ENCODE peak calls at places on chromosomes 11 and 22, in nine cellular contexts. L is keratinocyte, B is OCI-LY7, N is mammary epithelial cell, Q is tibial nerve, X is adrenal gland, A is upper lobe of right lung, R is GM23248, M is cardiac muscle cell. F is an unnamed sample.

GRCh38 chr11:115334932-115335788 is 169.1 kb downstream of the CADM1 start:
- DNase-seq in B (peak), N (peak), R (peak), L (no peak), X (no peak), M (peak), Q (no peak), A (no peak), F (no peak)

GRCh38 chr22:43293661-43294392 is 49.3 kb downstream of the SCUBE1 start:
- DNase-seq in L (no peak), R (peak), X (peak), M (no peak), B (no peak), N (no peak), A (peak), Q (peak), F (no peak)

GRCh38 chr11:124174001-124174400 is 9.1 kb upstream of the OR10D3 start:
- DNase-seq in N (peak), X (no peak), M (peak), B (no peak), Q (no peak), A (no peak), R (peak), L (no peak), F (no peak)

GRCh38 chr11:36376315-36376887 is 80.3 kb downstream of the PRR5L start:
- DNase-seq in X (no peak), R (peak), Q (no peak), B (no peak), L (no peak), A (peak), M (peak), N (peak), F (no peak)

GRCh38 chr11:9859491-9860305 is 195.8 kb downstream of the SWAP70 start:
- DNase-seq in M (no peak), Q (no peak), B (no peak), A (no peak), R (peak), X (no peak), N (peak), L (no peak), F (no peak)

GRCh38 chr11:102234779-102235439 is 82.4 kb upstream of the BIRC3 start:
- DNase-seq in B (no peak), X (no peak), N (no peak), L (no peak), A (no peak), Q (no peak), M (no peak), R (peak), F (no peak)

GRCh38 chr11:44205358-44205757 is 104.6 kb downstream of the ALX4 start:
- DNase-seq in L (no peak), B (no peak), Q (no peak), N (no peak), A (no peak), M (no peak), X (no peak), R (no peak), F (no peak)

GRCh38 chr11:101509911-101510310 is 73.9 kb downstream of the TRPC6 start:
- DNase-seq in X (no peak), N (no peak), Q (no peak), A (no peak), R (no peak), B (no peak), L (no peak), M (no peak), F (no peak)

GRCh38 chr22:28183078-28183870 is 264.2 kb upstream of the PITPNB start:
- DNase-seq in N (no peak), L (no peak), B (no peak), Q (no peak), X (no peak), A (no peak), M (no peak), R (peak), F (no peak)

GRCh38 chr11:116687458-116688201 is 85.2 kb downstream of the BUD13 start:
- DNase-seq in X (peak), L (no peak), R (no peak), N (no peak), A (no peak), M (no peak), Q (no peak), B (no peak), F (no peak)

GRCh38 chr11:116641561-116642045 is 131.2 kb downstream of the BUD13 start:
- DNase-seq in R (peak), Q (no peak), N (peak), X (peak), L (no peak), M (peak), B (peak), A (peak), F (no peak)

GRCh38 chr22:40426671-40427070 is 56.3 kb downstream of the SGSM3 start:
- DNase-seq in M (no peak), N (no peak), A (no peak), X (peak), L (no peak), B (no peak), Q (no peak), R (peak), F (no peak)

GRCh38 chr22:21587803-21588611 is 20.5 kb downstream of the UBE2L3 start:
- DNase-seq in X (no peak), R (no peak), N (no peak), M (no peak), B (peak), A (no peak), Q (no peak), L (no peak), F (no peak)

GRCh38 chr11:132022718-132023117 is 652.3 kb downstream of the NTM start:
- DNase-seq in L (no peak), A (no peak), N (no peak), R (peak), B (no peak), Q (no peak), X (no peak), M (no peak), F (no peak)

DNA sequence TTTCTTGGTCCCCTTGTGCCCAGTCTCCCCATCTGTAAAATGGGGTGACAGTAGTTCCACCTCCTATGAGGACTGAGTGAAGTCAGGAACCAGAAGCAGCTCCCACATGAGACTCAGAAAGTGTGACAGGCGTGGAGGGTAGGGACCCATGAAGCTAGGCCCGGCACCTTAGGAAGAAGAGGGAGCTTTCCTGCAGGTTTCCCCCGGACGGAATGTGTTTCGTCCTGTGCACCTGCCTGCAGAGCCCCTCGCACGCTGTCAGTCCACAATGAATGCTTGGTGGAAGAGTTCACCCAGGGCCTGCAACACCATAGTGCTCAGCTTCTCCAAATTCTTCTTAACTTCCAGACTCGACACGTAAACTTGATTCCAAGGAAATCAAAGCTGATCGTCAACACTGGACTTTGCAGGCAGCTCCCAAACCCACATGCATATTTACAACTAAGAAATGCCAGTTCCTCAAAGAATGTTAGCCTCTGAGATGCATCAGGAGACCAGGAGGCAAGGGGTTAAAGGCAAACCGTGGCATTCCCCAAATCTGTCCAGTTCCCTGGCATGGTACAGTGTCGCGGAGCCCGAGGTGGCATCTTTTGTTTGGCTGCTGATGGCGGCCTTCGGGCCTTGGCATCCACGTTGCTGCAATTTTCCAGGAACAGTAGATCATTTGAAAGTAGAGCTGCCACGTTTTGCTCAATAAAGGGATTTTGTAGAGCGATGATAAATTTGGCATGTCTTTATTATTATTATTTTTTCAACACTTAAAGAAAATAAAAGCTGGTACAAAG is 15.4 kb downstream of the LRP5 start:
- DNase-seq in X (no peak), B (no peak), N (no peak), R (no peak), A (no peak), M (no peak), Q (no peak), L (no peak), F (no peak)
- H3K27ac ChIP-seq in X (peak), B (no peak), N (peak), R (no peak), A (no peak), M (no peak), Q (peak), L (no peak), F (peak)

DNA sequence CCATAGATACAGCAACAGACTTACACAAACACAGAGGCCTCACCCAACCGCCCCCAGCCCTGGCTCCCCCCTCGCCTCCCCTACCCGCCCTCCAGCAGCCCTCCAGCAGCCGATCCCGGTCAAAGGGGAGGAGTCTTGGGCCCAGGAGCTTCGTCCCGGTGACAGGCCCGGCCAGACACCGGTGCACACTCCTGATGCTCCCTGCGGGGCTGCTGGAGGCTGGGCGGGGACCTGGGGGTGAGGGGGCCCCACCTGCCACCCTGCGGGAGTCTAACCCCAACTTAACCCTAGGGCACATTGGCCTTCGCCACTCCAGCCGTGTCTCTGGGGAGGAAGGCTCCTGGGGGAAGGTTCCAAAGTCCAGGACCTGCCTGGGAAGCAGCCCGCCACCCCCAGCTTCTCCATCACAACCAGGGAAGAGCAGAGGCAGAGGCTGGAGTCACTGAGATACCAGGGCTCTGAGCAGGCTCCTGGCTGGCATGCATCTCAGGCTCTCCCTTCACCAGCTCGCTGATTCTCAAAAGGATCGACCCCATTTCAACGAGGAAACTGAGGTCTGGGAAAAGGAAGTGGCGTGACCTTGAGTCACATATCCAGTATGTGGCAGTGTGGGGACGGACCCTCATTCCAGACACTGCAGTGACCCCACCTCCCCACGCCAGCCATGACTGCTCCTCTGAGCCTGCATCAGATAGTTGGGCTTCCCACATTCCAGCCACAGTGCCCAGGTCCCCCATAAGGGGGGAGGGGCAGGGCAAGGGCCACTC is 14.4 kb downstream of the BCL9L start:
- DNase-seq in X (no peak), A (no peak), N (peak), R (peak), M (no peak), B (no peak), L (no peak), Q (no peak), F (no peak)
- H3K4me3 ChIP-seq in X (no peak), A (peak), N (peak), R (peak), M (no peak), B (no peak), L (peak), Q (peak), F (peak)

DNA sequence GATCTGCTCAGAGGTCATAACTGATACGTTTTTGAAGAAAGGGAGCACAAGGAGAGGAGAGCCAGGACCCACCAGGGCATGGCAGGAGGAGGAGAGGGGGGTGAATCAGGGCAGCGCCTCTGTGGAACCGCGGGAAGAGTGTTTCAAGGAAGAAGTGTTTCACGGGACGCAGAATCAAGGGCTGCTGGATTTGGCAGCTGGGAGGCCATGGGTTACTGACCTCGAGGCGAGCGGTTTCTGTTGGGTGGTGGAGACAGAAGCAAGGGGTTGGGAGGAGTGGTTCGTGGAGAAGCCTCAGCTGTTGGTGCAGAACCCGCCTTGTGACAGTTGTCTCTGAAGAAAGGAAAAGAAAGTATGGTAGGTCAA is 13.1 kb downstream of the VPS26B start:
- DNase-seq in A (no peak), B (no peak), M (no peak), Q (no peak), R (no peak), L (no peak), X (no peak), N (no peak), F (no peak)
- H3K27ac ChIP-seq in A (no peak), B (no peak), M (no peak), Q (no peak), R (no peak), L (no peak), X (no peak), N (no peak), F (no peak)

DNA sequence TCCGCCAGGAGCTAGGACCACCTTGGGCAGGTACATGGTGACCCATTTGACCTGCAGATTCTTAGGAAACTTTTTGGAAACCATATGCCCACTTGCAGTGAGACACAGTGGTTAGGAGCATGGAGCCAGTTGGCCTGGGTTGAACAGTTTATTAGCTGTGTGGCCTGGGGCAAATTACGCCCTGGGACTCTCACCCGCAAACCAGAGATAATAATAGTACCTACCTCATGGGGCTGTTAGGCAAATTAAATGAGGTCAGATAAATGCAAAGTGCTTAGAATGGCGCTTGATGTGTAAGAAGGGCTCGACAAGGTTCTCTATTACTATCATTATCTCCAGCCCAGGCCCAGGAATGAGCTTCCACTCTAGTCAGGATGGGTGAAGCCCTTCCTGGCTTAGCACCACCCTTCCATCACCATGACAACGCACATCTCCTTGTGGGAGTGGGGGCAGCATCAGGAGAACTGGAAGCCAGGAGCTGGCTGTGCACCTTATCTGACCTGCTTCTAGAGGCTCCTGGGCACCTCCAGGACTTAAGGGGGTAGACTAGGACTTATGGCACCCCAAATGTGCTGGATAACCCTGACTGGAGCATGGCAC is 5.1 kb downstream of the SYT12 start:
- DNase-seq in Q (no peak), X (no peak), B (peak), N (peak), A (no peak), M (no peak), L (no peak), R (no peak), F (no peak)
- H3K4me3 ChIP-seq in Q (no peak), X (no peak), B (peak), N (no peak), A (no peak), M (no peak), L (no peak), R (no peak), F (no peak)

GRCh38 chr11:122181372-122181771 is 65.4 kb upstream of the BLID start:
- DNase-seq in R (peak), L (no peak), Q (no peak), N (no peak), X (no peak), A (no peak), M (no peak), B (no peak), F (no peak)

GRCh38 chr11:122179966-122180365 is 64.0 kb upstream of the BLID start:
- DNase-seq in B (no peak), A (no peak), Q (no peak), M (no peak), R (peak), X (no peak), N (no peak), L (no peak), F (no peak)

GRCh38 chr11:122183933-122184332 is 67.9 kb upstream of the BLID start:
- DNase-seq in R (no peak), B (no peak), M (no peak), L (no peak), X (no peak), N (no peak), A (no peak), Q (no peak), F (no peak)

GRCh38 chr11:122180435-122180834 is 64.4 kb upstream of the BLID start:
- DNase-seq in Q (no peak), M (no peak), N (peak), L (peak), X (no peak), A (no peak), B (no peak), R (peak), F (no peak)

DNA sequence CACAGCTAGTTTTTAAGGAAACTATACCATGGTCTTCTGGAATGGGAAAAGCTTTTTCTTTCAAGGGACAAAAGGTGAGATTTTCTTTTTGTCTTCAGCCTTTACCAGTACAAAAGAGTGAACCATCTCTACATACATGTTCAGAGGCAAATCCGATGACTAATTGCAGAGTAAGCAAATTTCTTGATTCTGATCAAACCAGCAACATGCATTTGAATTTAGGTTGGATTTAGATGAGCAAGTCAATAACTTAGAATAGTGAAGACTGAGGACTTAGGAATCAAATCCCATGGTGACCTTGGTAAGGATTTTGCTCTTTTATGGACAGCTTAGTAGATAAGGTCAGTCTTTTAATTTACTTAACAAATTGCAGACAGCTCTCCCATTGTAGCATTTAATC is 65.9 kb upstream of the BLID start:
- DNase-seq in A (no peak), X (no peak), L (no peak), Q (no peak), M (no peak), R (peak), B (no peak), N (no peak), F (no peak)
- H3K27ac ChIP-seq in A (no peak), X (no peak), L (peak), Q (peak), M (no peak), R (peak), B (no peak), N (peak), F (no peak)

GRCh38 chr11:130449996-130450419 is 1.6 kb downstream of the ADAMTS15 start:
- DNase-seq in A (peak), Q (peak), L (no peak), N (no peak), B (no peak), M (peak), R (no peak), X (peak), F (no peak)

GRCh38 chr11:130448416-130449068 is at the start of gene ADAMTS15:
- DNase-seq in X (peak), M (peak), R (peak), L (no peak), Q (peak), N (peak), B (no peak), A (peak), F (no peak)

GRCh38 chr11:130448039-130448415 is 418 bp upstream of the ADAMTS15 start:
- DNase-seq in X (no peak), N (no peak), Q (no peak), B (no peak), A (no peak), L (no peak), M (no peak), R (no peak), F (no peak)

GRCh38 chr11:130451261-130452019 is 3.0 kb downstream of the ADAMTS15 start:
- DNase-seq in R (peak), X (no peak), Q (peak), B (no peak), A (no peak), M (no peak), L (no peak), N (no peak), F (no peak)

GRCh38 chr11:130449246-130449990 is 973 bp downstream of the ADAMTS15 start:
- DNase-seq in Q (no peak), X (no peak), R (peak), A (peak), N (no peak), L (no peak), B (no peak), M (peak), F (no peak)
- H3K4me3 ChIP-seq in Q (peak), X (no peak), R (peak), A (peak), N (peak), L (peak), B (no peak), M (peak), F (peak)

GRCh38 chr11:34669458-34669857 is 48.6 kb downstream of the EHF start:
- DNase-seq in M (no peak), B (no peak), R (no peak), N (no peak), X (no peak), A (no peak), Q (no peak), L (no peak), F (no peak)

GRCh38 chr11:34674038-34674437 is 53.1 kb downstream of the EHF start:
- DNase-seq in L (no peak), B (no peak), N (no peak), Q (no peak), X (no peak), M (no peak), R (no peak), A (no peak), F (no peak)

GRCh38 chr11:34671946-34672345 is 51.1 kb downstream of the EHF start:
- DNase-seq in M (no peak), L (no peak), Q (no peak), N (no peak), X (no peak), A (no peak), R (no peak), B (no peak), F (no peak)

GRCh38 chr11:34668583-34669053 is 47.7 kb downstream of the EHF start:
- DNase-seq in L (no peak), B (no peak), R (no peak), M (no peak), Q (no peak), X (no peak), N (no peak), A (no peak), F (no peak)

GRCh38 chr11:34671117-34671516 is 50.2 kb downstream of the EHF start:
- DNase-seq in M (no peak), X (no peak), L (no peak), R (no peak), Q (no peak), A (no peak), B (no peak), N (no peak), F (no peak)
- H3K27ac ChIP-seq in M (no peak), X (no peak), L (no peak), R (no peak), Q (no peak), A (no peak), B (no peak), N (no peak), F (no peak)